ENCODE peak calls at places on chromosomes 11 and 22, in four cellular contexts. J is hypothalamus, K is NCI-H345, O is H1. W is an unnamed sample.

GRCh38 chr22:43376765-43377485 is 33.8 kb upstream of the SCUBE1 start:
- DNase-seq in J (no peak), K (no peak), O (no peak), W (no peak)

GRCh38 chr11:105719073-105719846 is 109.4 kb downstream of the GRIA4 start:
- DNase-seq in J (no peak), K (peak; percentile 80), O (no peak), W (no peak)

GRCh38 chr11:121520243-121521144 is 67.7 kb upstream of the SORL1-AS1 start:
- DNase-seq in J (no peak), K (no peak), O (no peak), W (no peak)

GRCh38 chr22:43988116-43988817 is 33.0 kb downstream of the SAMM50 start:
- DNase-seq in J (no peak), K (no peak), O (no peak), W (no peak)

GRCh38 chr11:60771879-60772525 is 13.1 kb upstream of the MS4A10 start:
- DNase-seq in J (no peak), K (no peak), O (no peak), W (no peak)

GRCh38 chr11:28701760-28702449 is 593.7 kb downstream of the METTL15 start:
- DNase-seq in J (no peak), K (no peak), O (no peak), W (no peak)

GRCh38 chr11:73194593-73194992 is 23.5 kb upstream of the P2RY2 start:
- DNase-seq in J (no peak), K (no peak), O (no peak), W (peak; percentile 19)

GRCh38 chr11:75422248-75423231 is 10.5 kb downstream of the KLHL35 start:
- DNase-seq in J (no peak), K (peak; percentile 11), O (no peak), W (peak; percentile 40)

GRCh38 chr11:67056640-67057409 is at the start of gene RHOD:
- DNase-seq in J (no peak), K (no peak), O (peak; percentile 86), W (no peak)

GRCh38 chr11:128453444-128454336 is 133.7 kb downstream of the ETS1 start:
- DNase-seq in J (no peak), K (no peak), O (no peak), W (peak; percentile 73)

GRCh38 chr11:119694334-119694733 is 34.7 kb downstream of the NECTIN1 start:
- DNase-seq in J (no peak), K (no peak), O (no peak), W (no peak)

GRCh38 chr22:37273126-37273845 is 9.0 kb upstream of the CYTH4 start:
- DNase-seq in J (no peak), K (no peak), O (no peak), W (no peak)

GRCh38 chr11:36273110-36273509 is 16.1 kb downstream of the COMMD9 start:
- DNase-seq in J (no peak), K (peak; percentile 80), O (no peak), W (no peak)

GRCh38 chr11:113531575-113532451 is 56.6 kb upstream of the DRD2 start:
- DNase-seq in J (no peak), K (no peak), O (no peak), W (no peak)

GRCh38 chr11:34380696-34381095 is 22.9 kb upstream of the ABTB2 start:
- DNase-seq in J (no peak), K (no peak), O (no peak), W (no peak)

GRCh38 chr22:21612858-21613257 is 17.0 kb downstream of the YDJC start:
- DNase-seq in J (no peak), K (no peak), O (no peak), W (no peak)

GRCh38 chr22:48204296-48204695 is 1441.8 kb downstream of the TBC1D22A start:
- DNase-seq in J (no peak), K (no peak), O (peak; percentile 23), W (no peak)

GRCh38 chr11:110249066-110249465 is 47.3 kb downstream of the RDX start:
- DNase-seq in J (no peak), K (no peak), O (no peak), W (no peak)

GRCh38 chr11:102564110-102564509 is 33.6 kb upstream of the MMP7 start:
- DNase-seq in J (no peak), K (no peak), O (no peak), W (no peak)

GRCh38 chr11:36073411-36074203 is 129.7 kb downstream of the LDLRAD3 start:
- DNase-seq in J (peak; percentile 49), K (no peak), O (no peak), W (peak; percentile 90)

GRCh38 chr11:93000511-93001476 is 31.3 kb downstream of the MTNR1B start:
- DNase-seq in J (no peak), K (no peak), O (no peak), W (no peak)

GRCh38 chr11:15911377-15912044 is 444.8 kb downstream of the SOX6 start:
- DNase-seq in J (no peak), K (peak; percentile 52), O (no peak), W (peak; percentile 65)

GRCh38 chr11:75105462-75105925 is 8.8 kb upstream of the OR2AT4 start:
- DNase-seq in J (no peak), K (peak; percentile 42), O (no peak), W (no peak)

W was measured in psoas muscle.